ENCODE peak calls at places on chromosomes 5 and 9, in ten cellular contexts. F is stimulated activated CD8-positive, alpha-beta memory T cell treated with anti-CD3 and anti-CD28 coated beads, Interleukin-4, amount 100 ng/mL, for 4 hours; X is mucosa of gallbladder; W is NCI-H69; V is ELF-1; K is activated CD4-positive, alpha-beta T cell treated with anti-CD3 and anti-CD28 coated beads for 24 hours; N is T-helper 1 cell; C is AG08395; H is AG04450; Q is astrocyte of the spinal cord. D is an unnamed sample.

GRCh38 chr5:179278119-179278518 is 67.1 kb downstream of the ADAMTS2 start:
- DNase-seq in Q (no peak), X (no peak), N (no peak), F (no peak), K (no peak), C (no peak), W (no peak), H (no peak), V (no peak), D (no peak)

GRCh38 chr9:4936277-4936676 is 48.8 kb upstream of the JAK2 start:
- DNase-seq in Q (no peak), H (no peak), V (no peak), N (no peak), F (no peak), X (no peak), K (no peak), C (no peak), W (no peak), D (no peak)

GRCh38 chr5:92222449-92222848 is 839.3 kb upstream of the ARRDC3 start:
- DNase-seq in X (no peak), F (no peak), W (peak), N (no peak), C (no peak), Q (peak), H (no peak), V (peak), K (no peak), D (no peak)

GRCh38 chr5:31421806-31422586 is 109.9 kb downstream of the DROSHA start:
- DNase-seq in H (no peak), K (no peak), V (no peak), W (no peak), C (no peak), N (no peak), Q (no peak), X (no peak), F (no peak), D (no peak)

GRCh38 chr9:73200694-73201432 is 49.2 kb downstream of the ANXA1 start:
- DNase-seq in X (no peak), V (no peak), C (peak), K (no peak), H (no peak), N (no peak), Q (peak), F (no peak), W (peak), D (no peak)

GRCh38 chr5:156411131-156411727 is 84.3 kb downstream of the SGCD start:
- DNase-seq in V (no peak), Q (peak), F (no peak), H (peak), X (no peak), C (peak), W (peak), K (no peak), N (no peak), D (no peak)

GRCh38 chr9:116112236-116112635 is 41.4 kb upstream of the PAPPA start:
- DNase-seq in W (peak), H (no peak), K (no peak), N (no peak), C (no peak), Q (peak), F (no peak), X (no peak), V (no peak), D (no peak)

GRCh38 chr9:132749316-132749715 is 79.1 kb downstream of the GTF3C4 start:
- DNase-seq in F (no peak), K (no peak), W (no peak), Q (no peak), H (no peak), N (no peak), V (no peak), C (no peak), X (no peak), D (no peak)

GRCh38 chr5:30667293-30667692 is 526.2 kb upstream of the CDH6 start:
- DNase-seq in H (no peak), X (no peak), Q (no peak), N (no peak), V (no peak), W (no peak), K (no peak), F (no peak), C (no peak), D (no peak)

GRCh38 chr9:98935064-98935463 is 8.6 kb upstream of the COL15A1 start:
- DNase-seq in V (no peak), H (no peak), N (no peak), K (no peak), Q (no peak), X (no peak), W (no peak), F (no peak), C (no peak), D (no peak)

GRCh38 chr5:90792725-90793124 is 234.1 kb downstream of the ADGRV1 start:
- DNase-seq in X (no peak), N (no peak), C (no peak), W (no peak), K (no peak), Q (no peak), F (no peak), V (no peak), H (no peak), D (no peak)

GRCh38 chr9:117043159-117043558 is 356.1 kb downstream of the TRIM32 start:
- DNase-seq in N (no peak), W (no peak), F (no peak), H (no peak), K (no peak), V (no peak), Q (no peak), C (no peak), X (no peak), D (no peak)